ENCODE peak calls at places on chromosomes 13 and 19, in four cellular contexts. O is K562, Z is IMR-90, J is keratinocyte. R is an unnamed sample.

GRCh38 chr13:111948281-111948680 is 118.7 kb upstream of the SOX1 start:
- DNase-seq in O (no peak), Z (no peak), J (no peak), R (no peak)

GRCh38 chr13:48749699-48750473 is 96.2 kb downstream of the CYSLTR2 start:
- DNase-seq in O (peak; percentile 31), Z (peak; percentile 99), J (peak; percentile 92), R (peak; percentile 86)

GRCh38 chr13:64471916-64472315 is 2758.2 kb downstream of the PCDH9 start:
- DNase-seq in O (no peak), Z (peak; percentile 60), J (no peak), R (peak; percentile 66)

GRCh38 chr13:33033361-33033812 is 17.2 kb downstream of the KL start:
- DNase-seq in O (no peak), Z (no peak), J (no peak), R (no peak)

GRCh38 chr19:2529473-2529918 is 53.6 kb downstream of the GADD45B start:
- DNase-seq in O (no peak), Z (peak; percentile 96), J (peak; percentile 89), R (peak; percentile 75)

GRCh38 chr19:43470288-43470687 is 4.9 kb upstream of the LYPD3 start:
- DNase-seq in O (no peak), Z (peak; percentile 93), J (no peak), R (no peak)

GRCh38 chr19:33460221-33460908 is 61.2 kb downstream of the PEPD start:
- DNase-seq in O (no peak), Z (no peak), J (no peak), R (no peak)

GRCh38 chr13:45073809-45074208 is 46.5 kb upstream of the GTF2F2 start:
- DNase-seq in O (no peak), Z (no peak), J (no peak), R (no peak)

GRCh38 chr13:108929532-108929931 is 300.1 kb downstream of the MYO16 start:
- DNase-seq in O (no peak), Z (no peak), J (no peak), R (no peak)

GRCh38 chr19:40745402-40745780 is 4.9 kb downstream of the ACTMAP start:
- DNase-seq in O (no peak), Z (peak; percentile 63), J (no peak), R (peak; percentile 37)

GRCh38 chr13:30388401-30389283 is 33.7 kb upstream of the UBE2L5 start:
- DNase-seq in O (no peak), Z (peak; percentile 89), J (no peak), R (peak; percentile 23)

GRCh38 chr19:54073829-54074228 is 7.3 kb downstream of the TARM1 start:
- DNase-seq in O (peak; percentile 3), Z (no peak), J (no peak), R (no peak)

GRCh38 chr19:4077011-4077382 is 10.3 kb upstream of the ZBTB7A start:
- DNase-seq in O (no peak), Z (no peak), J (no peak), R (no peak)

GRCh38 chr13:92510416-92510815 is 716.2 kb upstream of the GPC6 start:
- DNase-seq in O (no peak), Z (peak; percentile 75), J (peak; percentile 50), R (no peak)

GRCh38 chr13:59666504-59666903 is 497.2 kb downstream of the DIAPH3 start:
- DNase-seq in O (no peak), Z (peak; percentile 7), J (no peak), R (peak; percentile 93)

GRCh38 chr13:32257649-32258048 is 57.5 kb downstream of the ZAR1L start:
- DNase-seq in O (no peak), Z (no peak), J (no peak), R (no peak)

GRCh38 chr13:96762876-96763275 is 231.4 kb downstream of the OXGR1 start:
- DNase-seq in O (no peak), Z (no peak), J (no peak), R (no peak)

GRCh38 chr19:55257461-55258411 is 1.1 kb downstream of the PPP6R1 start:
- DNase-seq in O (peak; percentile 56), Z (peak; percentile 32), J (no peak), R (peak; percentile 15)

GRCh38 chr19:31054430-31054829 is 294.8 kb downstream of the TSHZ3 start:
- DNase-seq in O (no peak), Z (peak; percentile 83), J (no peak), R (no peak)

GRCh38 chr19:5943623-5944022 is 29.6 kb downstream of the CAPS start:
- DNase-seq in O (no peak), Z (peak; percentile 82), J (no peak), R (no peak)

GRCh38 chr13:87907202-87907601 is 236.0 kb downstream of the SLITRK5 start:
- DNase-seq in O (no peak), Z (no peak), J (no peak), R (no peak)

GRCh38 chr19:49635530-49636229 is 4.3 kb downstream of the RRAS start:
- DNase-seq in O (no peak), Z (peak; percentile 50), J (no peak), R (no peak)

GRCh38 chr19:47660435-47660832 is 51.5 kb downstream of the BICRA start:
- DNase-seq in O (no peak), Z (no peak), J (no peak), R (no peak)

GRCh38 chr19:44738603-44739585 is 9.6 kb upstream of the BCL3 start:
- DNase-seq in O (peak; percentile 6), Z (no peak), J (no peak), R (no peak)

GRCh38 chr19:36245210-36246005 is 30.5 kb downstream of the ZNF146 start:
- DNase-seq in O (no peak), Z (no peak), J (no peak), R (no peak)

GRCh38 chr13:101258071-101258470 is 158.2 kb downstream of the NALCN start:
- DNase-seq in O (no peak), Z (peak; percentile 86), J (no peak), R (peak; percentile 84)

GRCh38 chr19:33279430-33280350 is 22.6 kb downstream of the CEBPA start:
- DNase-seq in O (no peak), Z (no peak), J (no peak), R (no peak)

GRCh38 chr13:51361111-51361510 is 21.6 kb downstream of the SERPINE3 start:
- DNase-seq in O (no peak), Z (no peak), J (no peak), R (no peak)

GRCh38 chr13:54492995-54493394 is 1464.4 kb downstream of the OLFM4 start:
- DNase-seq in O (no peak), Z (no peak), J (no peak), R (no peak)

GRCh38 chr19:52638601-52639000 is 446 bp upstream of the ZNF83 start:
- DNase-seq in O (peak; percentile 32), Z (peak; percentile 69), J (no peak), R (no peak)

GRCh38 chr13:29523199-29523931 is 72.1 kb downstream of the SLC7A1 start:
- DNase-seq in O (no peak), Z (no peak), J (no peak), R (peak; percentile 48)

GRCh38 chr19:35773020-35773809 is 2.1 kb upstream of the ARHGAP33 start:
- DNase-seq in O (no peak), Z (peak; percentile 23), J (no peak), R (no peak)

GRCh38 chr13:99197257-99197651 is 3.4 kb upstream of the UBAC2 start:
- DNase-seq in O (no peak), Z (no peak), J (no peak), R (no peak)

GRCh38 chr19:50293263-50294004 is 35.7 kb downstream of the KCNC3 start:
- DNase-seq in O (no peak), Z (no peak), J (no peak), R (no peak)

GRCh38 chr19:4673726-4674125 is 3.6 kb upstream of the MYDGF start:
- DNase-seq in O (no peak), Z (no peak), J (no peak), R (no peak)

GRCh38 chr13:74678308-74678958 is 544.2 kb upstream of the KLF12 start:
- DNase-seq in O (no peak), Z (no peak), J (no peak), R (no peak)

DNA sequence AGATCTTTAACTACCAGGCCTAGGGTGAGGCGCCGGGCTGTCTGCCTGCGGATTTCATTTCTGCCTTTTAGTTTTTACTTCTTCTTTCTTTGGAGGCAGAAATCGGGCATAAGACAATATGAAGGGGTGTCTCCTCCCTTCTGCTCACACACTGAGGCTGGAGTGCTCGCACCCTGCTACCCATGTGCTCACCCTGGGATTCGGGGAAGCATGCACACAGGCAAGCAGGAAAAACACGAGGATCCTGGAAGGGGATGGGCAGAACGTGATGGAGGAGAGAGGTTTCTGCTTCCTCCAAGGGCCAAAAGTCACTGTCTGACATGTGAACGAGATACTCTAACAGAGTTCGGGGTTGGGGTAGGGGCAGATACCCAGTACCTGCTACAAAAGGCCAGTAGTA is 28.4 kb downstream of the ZNF823 start:
- DNase-seq in O (no peak), Z (no peak), J (no peak), R (no peak)
- H3K9me1 ChIP-seq in O (no peaks in the 10 kb centered on the region), Z (no peaks in the 10 kb centered on the region), J (no peaks in the 10 kb centered on the region), R (no peaks in the 10 kb centered on the region)

GRCh38 chr19:10517760-10518443 is 655 bp upstream of the S1PR5 start:
- DNase-seq in O (peak; percentile 88), Z (peak; percentile 15), J (no peak), R (no peak)
- H3K4me3 ChIP-seq in O (peak overlapping the region; percentile 30), Z (peak overlapping the region; percentile 48), J (peak overlapping the region; percentile 86), R (no peak overlapping the region)

GRCh38 chr19:19579533-19580361 is 38.7 kb downstream of the PBX4 start:
- DNase-seq in O (no peak), Z (no peak), J (no peak), R (no peak)

GRCh38 chr19:19571387-19571786 is 33.3 kb downstream of the CILP2 start:
- DNase-seq in O (no peak), Z (no peak), J (no peak), R (no peak)

GRCh38 chr19:19578241-19578640 is 40.2 kb downstream of the CILP2 start:
- DNase-seq in O (no peak), Z (no peak), J (no peak), R (no peak)

GRCh38 chr19:19570561-19570960 is 32.5 kb downstream of the CILP2 start:
- DNase-seq in O (no peak), Z (no peak), J (no peak), R (no peak)

DNA sequence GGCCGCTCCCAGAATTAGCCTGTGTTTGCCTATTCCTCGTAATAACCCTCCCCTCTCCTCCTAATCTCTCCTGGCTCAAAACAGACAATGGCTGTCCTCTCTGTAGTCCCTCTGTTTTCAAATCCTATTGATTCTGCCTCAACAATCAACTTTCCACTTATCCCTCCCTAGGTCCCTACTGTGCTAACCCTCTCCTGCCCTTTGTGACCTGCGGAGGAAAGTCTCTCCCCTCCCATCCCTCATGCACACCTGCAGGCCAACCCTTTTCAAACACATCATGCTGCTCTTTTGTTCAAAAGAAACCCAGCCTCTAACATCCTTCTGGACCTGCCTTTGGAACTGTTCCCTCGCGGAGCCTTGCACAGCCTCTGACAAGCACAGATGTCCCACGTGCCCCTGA is 37.3 kb downstream of the CILP2 start:
- DNase-seq in O (no peak), Z (no peak), J (no peak), R (no peak)
- H3K9me1 ChIP-seq in O (no peaks in the 10 kb centered on the region), Z (no peaks in the 10 kb centered on the region), J (no peaks in the 10 kb centered on the region), R (no peaks in the 10 kb centered on the region)

DNA sequence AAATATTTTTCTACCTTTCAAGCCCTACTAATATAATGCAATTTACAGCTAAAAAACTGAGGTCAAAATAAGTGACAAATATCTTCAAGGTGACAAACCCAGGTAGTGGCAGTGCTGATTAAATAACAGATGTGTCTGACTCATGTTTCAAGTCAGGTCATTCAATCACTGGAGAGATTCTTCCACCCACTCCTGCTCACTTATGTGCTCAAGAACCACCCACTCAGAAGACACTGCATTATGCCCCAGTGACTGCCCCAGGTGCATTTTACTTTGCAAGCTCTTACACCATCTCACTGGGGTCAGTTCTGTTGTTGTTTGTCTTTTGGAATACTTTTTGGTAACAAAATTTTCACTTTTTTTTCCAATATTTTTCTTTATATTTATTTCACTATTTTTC is 2.2 kb downstream of the ZNF100 start:
- DNase-seq in O (peak; percentile 12), Z (no peak), J (no peak), R (no peak)
- H3K4me3 ChIP-seq in O (no peak overlapping the region), Z (no peak overlapping the region), J (no peak overlapping the region), R (no peak overlapping the region)

GRCh38 chr19:42274065-42274682 is 5.1 kb downstream of the CIC start:
- DNase-seq in O (no peak), Z (no peak), J (no peak), R (no peak)
- H3K9me1 ChIP-seq in O (no peaks in the 10 kb centered on the region), Z (peaks cover 8% of the 10 kb centered on the region), J (peaks cover 3% of the 10 kb centered on the region), R (no peaks in the 10 kb centered on the region)

R was measured in endothelial cell of umbilical vein.